ENCODE peak calls at places on chromosomes 11 and 22, in six cellular contexts. A, E, Q, O, S and C are unnamed samples.

GRCh38 chr11:69283446-69283845 is 10.5 kb upstream of the MYEOV start:
- DNase-seq in Q (no peak), S (no peak), E (no peak), O (no peak), A (no peak), C (no peak)

GRCh38 chr11:133892126-133892525 is 46.8 kb upstream of the SPATA19 start:
- DNase-seq in Q (no peak), E (no peak), A (no peak), O (no peak), S (no peak), C (no peak)

GRCh38 chr11:69744435-69744834 is 30.7 kb downstream of the FGF4 start:
- DNase-seq in S (no peak), Q (peak), E (peak), O (no peak), A (peak), C (peak)

GRCh38 chr11:123640677-123641494 is 13.5 kb downstream of the SCN3B start:
- DNase-seq in Q (peak), O (peak), E (no peak), S (peak), A (no peak), C (no peak)

GRCh38 chr11:83970061-83970671 is 684.0 kb upstream of the CCDC90B start:
- DNase-seq in E (no peak), S (no peak), Q (no peak), O (no peak), A (no peak), C (no peak)

GRCh38 chr22:27292542-27293298 is 508.8 kb downstream of the MN1 start:
- DNase-seq in E (no peak), O (no peak), S (no peak), Q (no peak), A (no peak), C (no peak)

GRCh38 chr11:120268686-120269085 is 28.7 kb downstream of the POU2F3 start:
- DNase-seq in A (no peak), Q (no peak), S (no peak), O (no peak), E (no peak), C (no peak)

GRCh38 chr22:19522190-19522880 is 1.9 kb downstream of the CLDN5 start:
- DNase-seq in S (peak), O (no peak), E (no peak), A (no peak), Q (no peak), C (no peak)

GRCh38 chr11:2518983-2519340 is 74.2 kb downstream of the KCNQ1 start:
- DNase-seq in S (peak), Q (no peak), E (no peak), A (no peak), O (no peak), C (no peak)

GRCh38 chr11:48094643-48095339 is 114.4 kb downstream of the PTPRJ start:
- DNase-seq in E (no peak), A (no peak), Q (no peak), S (no peak), O (no peak), C (no peak)

GRCh38 chr11:37718431-37718999 is 1120.5 kb upstream of the RAG2 start:
- DNase-seq in O (no peak), S (no peak), Q (no peak), E (no peak), A (no peak), C (peak)

GRCh38 chr11:84524422-84525051 is 1102.6 kb downstream of the DLG2 start:
- DNase-seq in A (no peak), O (no peak), S (no peak), E (no peak), Q (no peak), C (peak)

GRCh38 chr22:48568736-48569330 is 1258.8 kb downstream of the BRD1 start:
- DNase-seq in Q (no peak), S (peak), E (no peak), A (no peak), O (no peak), C (no peak)

GRCh38 chr11:65132988-65133700 is 1.2 kb downstream of the SYVN1 start:
- DNase-seq in A (no peak), O (no peak), E (no peak), S (peak), Q (peak), C (no peak)

GRCh38 chr11:133136376-133136775 is 395.9 kb downstream of the OPCML start:
- DNase-seq in E (no peak), S (no peak), Q (no peak), A (no peak), O (no peak), C (no peak)

GRCh38 chr11:124739479-124740276 is at the start of gene NRGN:
- DNase-seq in O (peak), A (peak), S (peak), E (peak), Q (peak), C (peak)

GRCh38 chr11:117713676-117714075 is 83.3 kb downstream of the DSCAML1 start:
- DNase-seq in O (no peak), A (no peak), E (no peak), S (no peak), Q (no peak), C (no peak)

GRCh38 chr11:6420677-6421076 is 1.8 kb upstream of the APBB1 start:
- DNase-seq in S (no peak), Q (no peak), A (no peak), E (no peak), O (no peak), C (no peak)

GRCh38 chr22:28951969-28952521 is 68.7 kb downstream of the ZNRF3 start:
- DNase-seq in A (no peak), O (no peak), S (no peak), E (peak), Q (peak), C (peak)

GRCh38 chr11:63817758-63818498 is 4.7 kb downstream of the SPINDOC start:
- DNase-seq in S (no peak), E (no peak), A (no peak), O (no peak), Q (no peak), C (no peak)

GRCh38 chr11:126680109-126680508 is 320.5 kb downstream of the KIRREL3 start:
- DNase-seq in A (no peak), Q (no peak), O (no peak), S (no peak), E (no peak), C (no peak)

GRCh38 chr11:96055706-96056387 is 131.9 kb upstream of the MTMR2 start:
- DNase-seq in A (no peak), S (no peak), Q (no peak), O (no peak), E (no peak), C (no peak)

GRCh38 chr22:32788884-32789624 is 12.5 kb upstream of the TIMP3 start:
- DNase-seq in Q (peak), S (no peak), A (no peak), E (no peak), O (no peak), C (no peak)

GRCh38 chr22:42763965-42764480 is 43.4 kb upstream of the A4GALT start:
- DNase-seq in O (no peak), E (no peak), Q (no peak), A (no peak), S (peak), C (no peak)

GRCh38 chr11:125626381-125626950 is 1.5 kb downstream of the CHEK1 start:
- DNase-seq in Q (peak), O (no peak), S (no peak), A (no peak), E (peak), C (no peak)

GRCh38 chr22:28030442-28030841 is 111.4 kb upstream of the PITPNB start:
- DNase-seq in Q (no peak), O (no peak), E (no peak), A (no peak), S (no peak), C (no peak)

GRCh38 chr22:49209452-49210195 is 618.0 kb downstream of the BRD1 start:
- DNase-seq in E (no peak), Q (peak), A (no peak), S (peak), O (no peak), C (no peak)

GRCh38 chr11:4643084-4643483 is 698 bp upstream of the OR51E1 start:
- DNase-seq in O (no peak), E (no peak), Q (no peak), A (no peak), S (no peak), C (no peak)

GRCh38 chr11:88709567-88709966 is 356.2 kb downstream of the GRM5 start:
- DNase-seq in Q (no peak), E (no peak), A (no peak), S (peak), O (no peak), C (no peak)

GRCh38 chr11:94507485-94507884 is 4.8 kb upstream of the C11orf97 start:
- DNase-seq in A (no peak), O (no peak), Q (no peak), S (no peak), E (no peak), C (no peak)

GRCh38 chr22:42500164-42500835 is 19.3 kb downstream of the RRP7A start:
- DNase-seq in E (no peak), S (peak), Q (peak), A (no peak), O (peak), C (peak)

GRCh38 chr11:22430286-22430685 is 92.1 kb downstream of the SLC17A6 start:
- DNase-seq in A (no peak), O (no peak), E (no peak), Q (no peak), S (no peak), C (no peak)

GRCh38 chr11:3609416-3610265 is 32.2 kb downstream of the ART5 start:
- DNase-seq in A (no peak), S (no peak), Q (no peak), E (no peak), O (peak), C (peak)

GRCh38 chr22:42519544-42520237 is at the start of gene RRP7A:
- DNase-seq in S (peak), O (no peak), A (no peak), E (no peak), Q (peak), C (peak)

GRCh38 chr11:132588366-132588765 is 943.9 kb downstream of the OPCML start:
- DNase-seq in A (peak), S (no peak), O (no peak), Q (no peak), E (no peak), C (peak)

GRCh38 chr11:119533931-119534694 is 111.1 kb upstream of the THY1 start:
- DNase-seq in Q (peak), O (peak), E (no peak), S (peak), A (peak), C (no peak)

GRCh38 chr22:35397095-35397904 is 2.6 kb upstream of the MCM5 start:
- DNase-seq in Q (peak), O (no peak), A (no peak), S (no peak), E (no peak), C (no peak)

GRCh38 chr22:32764330-32765116 is 37.0 kb upstream of the TIMP3 start:
- DNase-seq in A (peak), E (peak), O (no peak), Q (peak), S (no peak), C (peak)

GRCh38 chr22:31122196-31122531 is 602 bp upstream of the INPP5J start:
- DNase-seq in S (no peak), A (no peak), O (no peak), E (no peak), Q (no peak), C (no peak)
- H3K4me3 ChIP-seq in S (no peak), A (no peak), O (no peak), E (no peak), Q (no peak), C (no peak)

DNA sequence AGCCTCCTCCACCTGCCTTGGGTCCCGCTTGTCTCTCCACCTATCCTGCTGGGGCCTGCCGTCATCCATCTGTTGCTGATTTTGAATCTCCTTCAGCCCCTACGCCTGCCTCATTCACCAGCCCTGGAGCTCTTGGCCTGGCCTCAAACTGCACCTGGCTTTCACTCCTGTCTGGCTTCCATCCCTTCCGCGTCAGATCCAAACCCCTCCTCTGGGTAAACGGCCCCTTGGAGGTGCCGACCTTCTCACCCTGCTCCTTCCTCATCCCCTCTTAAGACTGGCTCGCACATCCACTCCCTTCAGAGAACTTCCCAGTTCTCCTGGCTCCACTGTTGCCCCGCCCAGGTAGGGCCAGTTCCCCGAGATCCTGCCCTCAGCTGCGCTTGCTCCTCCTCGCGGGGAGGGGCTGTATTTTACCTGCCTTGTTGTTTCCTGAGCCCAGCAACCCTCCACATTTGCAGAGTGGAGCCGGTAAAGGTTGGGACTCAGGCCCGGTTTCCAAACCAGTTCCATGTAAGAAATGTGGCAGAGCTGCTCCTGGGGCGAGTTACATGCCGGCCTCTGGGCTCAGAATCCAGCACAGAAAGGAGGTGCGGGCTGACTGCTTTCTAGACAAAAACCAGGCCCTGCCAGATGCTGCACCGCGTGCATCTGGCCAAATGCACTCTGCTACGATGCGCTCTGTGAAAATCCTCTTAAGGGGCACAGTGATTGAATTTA is 13.9 kb upstream of the SHANK2 start:
- DNase-seq in Q (no peak), A (no peak), S (no peak), E (no peak), O (no peak), C (no peak)
- H3K4me3 ChIP-seq in Q (no peak), A (no peak), S (no peak), E (no peak), O (no peak), C (no peak)

GRCh38 chr11:59556115-59556882 is 45.0 kb downstream of the OR4D9 start:
- DNase-seq in Q (peak), O (no peak), A (peak), S (peak), E (no peak), C (peak)

GRCh38 chr11:59560290-59560701 is 49.0 kb downstream of the OR4D9 start:
- DNase-seq in Q (peak), O (no peak), A (no peak), S (peak), E (no peak), C (peak)

GRCh38 chr11:59559886-59560285 is 48.5 kb downstream of the OR4D9 start:
- DNase-seq in O (no peak), E (no peak), A (no peak), Q (no peak), S (no peak), C (no peak)

GRCh38 chr11:59556883-59557205 is 45.5 kb downstream of the OR4D9 start:
- DNase-seq in O (no peak), A (no peak), E (no peak), S (no peak), Q (no peak), C (peak)

GRCh38 chr11:59557940-59558643 is 46.8 kb downstream of the OR4D9 start:
- DNase-seq in Q (no peak), E (no peak), S (no peak), A (no peak), O (no peak), C (no peak)
- H3K4me3 ChIP-seq in Q (no peak), E (peak), S (peak), A (peak), O (peak), C (peak)

GRCh38 chr11:90589735-90590134 is 366.9 kb upstream of the CHORDC1 start:
- DNase-seq in A (no peak), E (no peak), S (no peak), O (no peak), Q (no peak), C (no peak)
- H3K4me3 ChIP-seq in A (no peak), E (no peak), S (no peak), O (no peak), Q (no peak), C (no peak)

GRCh38 chr22:24494535-24495364 is at the start of gene UPB1:
- DNase-seq in Q (peak), O (no peak), E (no peak), S (no peak), A (no peak), C (no peak)
- H3K4me3 ChIP-seq in Q (no peak), O (peak), E (peak), S (peak), A (peak), C (peak)

DNA sequence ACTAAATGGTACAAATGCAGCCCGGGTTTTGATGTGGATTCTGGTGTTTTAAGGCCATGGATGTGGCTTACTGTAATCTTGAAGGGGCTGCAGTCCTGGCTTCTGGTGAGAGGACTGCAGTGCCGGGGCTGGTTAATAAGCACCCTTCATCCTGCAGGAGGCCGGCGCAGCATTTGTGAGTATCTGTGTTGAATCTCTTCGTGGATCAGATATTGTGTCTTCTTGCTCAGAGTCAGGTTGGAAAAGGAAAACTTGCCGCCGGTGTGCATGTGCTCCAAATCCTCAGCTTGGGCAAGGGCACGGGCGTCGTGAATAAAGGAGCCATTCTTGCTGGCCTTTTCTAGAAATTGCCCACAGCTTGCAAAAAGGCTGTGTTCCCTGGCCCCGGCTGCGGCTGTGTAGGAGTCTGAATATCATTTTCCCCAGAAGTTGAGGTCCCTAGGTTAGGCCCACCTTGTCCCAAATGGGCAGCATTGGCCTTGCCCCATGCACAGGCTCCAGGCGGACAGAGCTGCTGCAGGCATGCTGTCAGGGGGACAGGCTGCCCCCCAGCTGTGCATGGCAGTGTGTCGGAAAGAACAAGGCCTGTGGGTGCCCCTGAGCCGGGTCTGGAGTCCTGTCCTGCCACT is 28.9 kb upstream of the PARVB start:
- DNase-seq in O (no peak), Q (no peak), S (no peak), A (no peak), E (no peak), C (no peak)
- H3K4me3 ChIP-seq in O (no peak), Q (no peak), S (peak), A (no peak), E (no peak), C (no peak)

GRCh38 chr22:46652081-46652929 is 32.1 kb downstream of the GRAMD4 start:
- DNase-seq in Q (no peak), S (no peak), A (no peak), O (no peak), E (no peak), C (no peak)
- H3K4me3 ChIP-seq in Q (no peak), S (no peak), A (no peak), O (no peak), E (no peak), C (no peak)

GRCh38 chr22:17369553-17370035 is 334 bp downstream of the CECR2 start:
- DNase-seq in O (no peak), A (no peak), Q (peak), S (no peak), E (no peak), C (no peak)
- H3K4me3 ChIP-seq in O (peak), A (no peak), Q (peak), S (peak), E (no peak), C (peak)

GRCh38 chr11:61587541-61587941 is 6.7 kb upstream of the SYT7 start:
- DNase-seq in E (no peak), S (no peak), A (no peak), Q (peak), O (no peak), C (no peak)
- H3K4me3 ChIP-seq in E (peak), S (peak), A (peak), Q (no peak), O (peak), C (peak)